ENCODE peak calls at places on chromosomes 13 and 19, in five cellular contexts. One of them, this sample, is unnamed.

GRCh38 chr19:54460230-54461005 is 3.2 kb downstream of the LENG9 start:
- DNase-seq in activated T-helper 1 cell treated with anti-CD3 and anti-CD28 coated beads, Interleukin-2, amount 50 U/mL, for 16 hours: no peak
- DNase-seq in CD8-positive, alpha-beta T cell: no peak
- DNase-seq in COR-L47: no peak
- DNase-seq in ascending aorta: no peak
- DNase-seq in this sample: no peak

GRCh38 chr19:1265611-1266115 is 3.5 kb upstream of the CIRBP start:
- DNase-seq in activated T-helper 1 cell treated with anti-CD3 and anti-CD28 coated beads, Interleukin-2, amount 50 U/mL, for 16 hours: no peak
- DNase-seq in CD8-positive, alpha-beta T cell: peak; percentile 55
- DNase-seq in COR-L47: no peak
- DNase-seq in ascending aorta: peak; percentile 95
- DNase-seq in this sample: peak; percentile 92

GRCh38 chr19:52734893-52735661 is at the start of gene ZNF611:
- DNase-seq in activated T-helper 1 cell treated with anti-CD3 and anti-CD28 coated beads, Interleukin-2, amount 50 U/mL, for 16 hours: peak; percentile 99
- DNase-seq in CD8-positive, alpha-beta T cell: peak; percentile 100
- DNase-seq in COR-L47: peak; percentile 95
- DNase-seq in ascending aorta: peak; percentile 99
- DNase-seq in this sample: peak; percentile 95

GRCh38 chr19:53991224-53992113 is at the start of gene CACNG6:
- DNase-seq in activated T-helper 1 cell treated with anti-CD3 and anti-CD28 coated beads, Interleukin-2, amount 50 U/mL, for 16 hours: no peak
- DNase-seq in CD8-positive, alpha-beta T cell: no peak
- DNase-seq in COR-L47: no peak
- DNase-seq in ascending aorta: no peak
- DNase-seq in this sample: peak; percentile 86

GRCh38 chr19:41398603-41399002 is 985 bp downstream of the BCKDHA start:
- DNase-seq in activated T-helper 1 cell treated with anti-CD3 and anti-CD28 coated beads, Interleukin-2, amount 50 U/mL, for 16 hours: no peak
- DNase-seq in CD8-positive, alpha-beta T cell: no peak
- DNase-seq in COR-L47: no peak
- DNase-seq in ascending aorta: no peak
- DNase-seq in this sample: no peak

GRCh38 chr19:33260628-33261418 is 35.2 kb upstream of the SLC7A10 start:
- DNase-seq in activated T-helper 1 cell treated with anti-CD3 and anti-CD28 coated beads, Interleukin-2, amount 50 U/mL, for 16 hours: no peak
- DNase-seq in CD8-positive, alpha-beta T cell: no peak
- DNase-seq in COR-L47: no peak
- DNase-seq in ascending aorta: no peak
- DNase-seq in this sample: no peak

GRCh38 chr13:51614350-51614786 is 30.1 kb downstream of the WDFY2 start:
- DNase-seq in activated T-helper 1 cell treated with anti-CD3 and anti-CD28 coated beads, Interleukin-2, amount 50 U/mL, for 16 hours: no peak
- DNase-seq in CD8-positive, alpha-beta T cell: peak; percentile 39
- DNase-seq in COR-L47: peak; percentile 74
- DNase-seq in ascending aorta: peak; percentile 63
- DNase-seq in this sample: peak; percentile 92

GRCh38 chr13:81406022-81406421 is 1065.1 kb upstream of the SPRY2 start:
- DNase-seq in activated T-helper 1 cell treated with anti-CD3 and anti-CD28 coated beads, Interleukin-2, amount 50 U/mL, for 16 hours: no peak
- DNase-seq in CD8-positive, alpha-beta T cell: no peak
- DNase-seq in COR-L47: no peak
- DNase-seq in ascending aorta: no peak
- DNase-seq in this sample: no peak

GRCh38 chr19:29044037-29044436 is 168.9 kb downstream of the UQCRFS1 start:
- DNase-seq in activated T-helper 1 cell treated with anti-CD3 and anti-CD28 coated beads, Interleukin-2, amount 50 U/mL, for 16 hours: no peak
- DNase-seq in CD8-positive, alpha-beta T cell: no peak
- DNase-seq in COR-L47: no peak
- DNase-seq in ascending aorta: no peak
- DNase-seq in this sample: no peak

GRCh38 chr13:46463719-46464118 is 76.7 kb upstream of the RUBCNL start:
- DNase-seq in activated T-helper 1 cell treated with anti-CD3 and anti-CD28 coated beads, Interleukin-2, amount 50 U/mL, for 16 hours: no peak
- DNase-seq in CD8-positive, alpha-beta T cell: no peak
- DNase-seq in COR-L47: no peak
- DNase-seq in ascending aorta: no peak
- DNase-seq in this sample: no peak

GRCh38 chr19:52901842-52902241 is 4.4 kb upstream of the ZNF320 start:
- DNase-seq in activated T-helper 1 cell treated with anti-CD3 and anti-CD28 coated beads, Interleukin-2, amount 50 U/mL, for 16 hours: no peak
- DNase-seq in CD8-positive, alpha-beta T cell: no peak
- DNase-seq in COR-L47: no peak
- DNase-seq in ascending aorta: no peak
- DNase-seq in this sample: no peak

GRCh38 chr13:64556391-64556790 is 2673.7 kb downstream of the PCDH9 start:
- DNase-seq in activated T-helper 1 cell treated with anti-CD3 and anti-CD28 coated beads, Interleukin-2, amount 50 U/mL, for 16 hours: no peak
- DNase-seq in CD8-positive, alpha-beta T cell: no peak
- DNase-seq in COR-L47: no peak
- DNase-seq in ascending aorta: no peak
- DNase-seq in this sample: no peak

GRCh38 chr19:6588508-6589345 is 2.2 kb downstream of the CD70 start:
- DNase-seq in activated T-helper 1 cell treated with anti-CD3 and anti-CD28 coated beads, Interleukin-2, amount 50 U/mL, for 16 hours: no peak
- DNase-seq in CD8-positive, alpha-beta T cell: no peak
- DNase-seq in COR-L47: no peak
- DNase-seq in ascending aorta: no peak
- DNase-seq in this sample: no peak

GRCh38 chr13:113400621-113401451 is 36.9 kb upstream of the GRTP1 start:
- DNase-seq in activated T-helper 1 cell treated with anti-CD3 and anti-CD28 coated beads, Interleukin-2, amount 50 U/mL, for 16 hours: no peak
- DNase-seq in CD8-positive, alpha-beta T cell: no peak
- DNase-seq in COR-L47: no peak
- DNase-seq in ascending aorta: peak; percentile 52
- DNase-seq in this sample: peak; percentile 62

GRCh38 chr19:1400281-1401137 is 833 bp downstream of the GAMT start:
- DNase-seq in activated T-helper 1 cell treated with anti-CD3 and anti-CD28 coated beads, Interleukin-2, amount 50 U/mL, for 16 hours: no peak
- DNase-seq in CD8-positive, alpha-beta T cell: no peak
- DNase-seq in COR-L47: no peak
- DNase-seq in ascending aorta: peak; percentile 78
- DNase-seq in this sample: peak; percentile 90

GRCh38 chr13:52599037-52599852 is 43.0 kb upstream of the HNRNPA1L2 start:
- DNase-seq in activated T-helper 1 cell treated with anti-CD3 and anti-CD28 coated beads, Interleukin-2, amount 50 U/mL, for 16 hours: no peak
- DNase-seq in CD8-positive, alpha-beta T cell: no peak
- DNase-seq in COR-L47: peak; percentile 47
- DNase-seq in ascending aorta: no peak
- DNase-seq in this sample: peak; percentile 50

GRCh38 chr19:1274852-1275259 is 474 bp upstream of the FAM174C start:
- DNase-seq in activated T-helper 1 cell treated with anti-CD3 and anti-CD28 coated beads, Interleukin-2, amount 50 U/mL, for 16 hours: no peak
- DNase-seq in CD8-positive, alpha-beta T cell: no peak
- DNase-seq in COR-L47: no peak
- DNase-seq in ascending aorta: no peak
- DNase-seq in this sample: no peak

This sample was measured in myocyte.